ENCODE peak calls at places on chromosome 9, in five cellular contexts. O is neuronal stem cell, J is mesenchymal stem cell, M is IMR-90, Z is H9. Q is an unnamed sample.

GRCh38 chr9:133117271-133118178 is 3.5 kb downstream of the RALGDS start:
- DNase-seq in O (no peak), J (no peak), M (no peak), Z (no peak), Q (no peak)

GRCh38 chr9:112299514-112299913 is 33.9 kb downstream of the PTBP3 start:
- DNase-seq in O (no peak), J (peak; percentile 45), M (peak; percentile 60), Z (no peak), Q (no peak)

GRCh38 chr9:120755827-120756434 is 37.3 kb downstream of the FBXW2 start:
- DNase-seq in O (peak; percentile 71), J (peak; percentile 60), M (peak; percentile 34), Z (peak; percentile 50), Q (peak; percentile 57)

GRCh38 chr9:110040788-110041187 is 167.2 kb downstream of the C9orf152 start:
- DNase-seq in O (no peak), J (peak; percentile 58), M (peak; percentile 90), Z (no peak), Q (no peak)

GRCh38 chr9:10876333-10876732 is 263.5 kb upstream of the PTPRD start:
- DNase-seq in O (no peak), J (peak; percentile 46), M (no peak), Z (no peak), Q (no peak)

GRCh38 chr9:96420468-96421219 is 2.5 kb upstream of the ZNF367 start:
- DNase-seq in O (peak; percentile 40), J (peak; percentile 78), M (peak; percentile 89), Z (peak; percentile 71), Q (peak; percentile 99)

GRCh38 chr9:92669527-92669889 is 423 bp downstream of the IPPK start:
- DNase-seq in O (no peak), J (peak; percentile 63), M (no peak), Z (no peak), Q (no peak)

GRCh38 chr9:25648116-25648515 is 30.1 kb downstream of the TUSC1 start:
- DNase-seq in O (no peak), J (peak; percentile 1), M (no peak), Z (no peak), Q (no peak)

GRCh38 chr9:98331536-98332259 is 76.2 kb upstream of the TBC1D2 start:
- DNase-seq in O (no peak), J (no peak), M (peak; percentile 27), Z (no peak), Q (peak; percentile 40)

GRCh38 chr9:37990404-37991015 is 78.5 kb downstream of the SHB start:
- DNase-seq in O (no peak), J (no peak), M (no peak), Z (no peak), Q (no peak)

GRCh38 chr9:135949666-135950134 is 11.5 kb downstream of the UBAC1 start:
- DNase-seq in O (no peak), J (no peak), M (no peak), Z (no peak), Q (no peak)
- H3K18ac ChIP-seq in O (peak overlapping the region; percentile 80), J (no peak overlapping the region), M (no peak overlapping the region), Z (no peak overlapping the region), Q (no peak overlapping the region)

DNA sequence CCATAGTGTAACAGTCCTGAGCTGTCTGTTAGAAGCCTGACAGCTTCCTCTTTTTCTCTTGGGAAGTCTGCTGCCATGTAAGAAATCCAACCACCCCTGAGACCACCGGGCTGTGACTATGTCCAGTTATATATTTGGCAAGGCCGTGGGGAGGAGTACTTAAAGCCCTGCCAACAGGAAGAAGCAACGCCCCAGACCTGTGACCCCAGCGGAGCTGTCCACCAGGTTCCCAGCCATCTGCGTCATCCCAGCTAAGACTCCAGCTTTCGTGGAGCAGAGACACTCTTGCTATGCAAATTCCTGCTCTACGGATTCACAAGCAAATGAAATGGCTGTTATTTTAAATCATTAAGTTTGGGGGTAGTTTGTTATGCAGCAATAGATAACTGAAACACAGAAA is 417.3 kb downstream of the TLE4 start:
- DNase-seq in O (no peak), J (no peak), M (no peak), Z (no peak), Q (no peak)
- H2BK5ac ChIP-seq in O (no peak overlapping the region), J (no peak overlapping the region), M (no peak overlapping the region), Z (no peak overlapping the region), Q (no peak overlapping the region)

GRCh38 chr9:127778280-127779135 is at the start of gene SH2D3C:
- DNase-seq in O (no peak), J (no peak), M (no peak), Z (no peak), Q (no peak)
- H3K9ac ChIP-seq in O (peak within 1 kb of the TSS; percentile 45), J (peak within 1 kb of the TSS; percentile 12), M (no peak within 1 kb of the TSS), Z (no peak within 1 kb of the TSS), Q (no peak within 1 kb of the TSS)

GRCh38 chr9:14515049-14515448 is 178.2 kb downstream of the ZDHHC21 start:
- DNase-seq in O (no peak), J (no peak), M (no peak), Z (no peak), Q (no peak)
- H3K18ac ChIP-seq in O (no peak overlapping the region), J (no peak overlapping the region), M (no peak overlapping the region), Z (no peak overlapping the region), Q (no peak overlapping the region)

Q was measured in mesendoderm.